ENCODE peak calls at places on chromosomes 5 and 9, in seven cellular contexts. H is heart left ventricle, X is fibroblast of lung, V is cardiac muscle cell, O is neural progenitor cell, T is PC-3, G is mammary epithelial cell. Z is an unnamed sample.

GRCh38 chr9:93203713-93204469 is 20.0 kb downstream of the WNK2 start:
- DNase-seq in H (no peak), X (no peak), V (no peak), O (no peak), T (no peak), G (no peak), Z (no peak)

GRCh38 chr9:100455470-100455869 is 17.5 kb upstream of the TMEFF1 start:
- DNase-seq in H (no peak), X (peak), V (no peak), O (no peak), T (no peak), G (no peak), Z (no peak)

GRCh38 chr5:65121880-65122436 is 353.2 kb downstream of the CWC27 start:
- DNase-seq in H (no peak), X (peak), V (no peak), O (no peak), T (no peak), G (peak), Z (no peak)

GRCh38 chr9:29775491-29775890 is 2202.2 kb upstream of the C9orf72 start:
- DNase-seq in H (no peak), X (no peak), V (no peak), O (no peak), T (no peak), G (no peak), Z (no peak)

GRCh38 chr5:14351845-14352712 is 208.9 kb downstream of the TRIO start:
- DNase-seq in H (peak), X (peak), V (peak), O (peak), T (peak), G (peak), Z (peak)

GRCh38 chr5:107831612-107832395 is 161.1 kb upstream of the EFNA5 start:
- DNase-seq in H (no peak), X (peak), V (no peak), O (no peak), T (no peak), G (no peak), Z (no peak)

GRCh38 chr5:126846344-126846743 is 69.4 kb downstream of the LMNB1 start:
- DNase-seq in H (no peak), X (no peak), V (no peak), O (no peak), T (no peak), G (no peak), Z (no peak)

GRCh38 chr9:130839237-130840111 is 4.4 kb downstream of the ABL1 start:
- DNase-seq in H (no peak), X (no peak), V (no peak), O (no peak), T (no peak), G (no peak), Z (no peak)

GRCh38 chr9:109652971-109653370 is 127.0 kb upstream of the PALM2AKAP2 start:
- DNase-seq in H (peak), X (peak), V (peak), O (peak), T (peak), G (peak), Z (peak)

GRCh38 chr5:174514325-174514724 is 210.1 kb upstream of the MSX2 start:
- DNase-seq in H (no peak), X (no peak), V (no peak), O (peak), T (no peak), G (no peak), Z (no peak)

GRCh38 chr9:83981126-83981871 is 694 bp downstream of the RMI1 start:
- DNase-seq in H (no peak), X (peak), V (peak), O (peak), T (peak), G (peak), Z (peak)

GRCh38 chr5:43309657-43310056 is 3.6 kb downstream of the HMGCS1 start:
- DNase-seq in H (no peak), X (peak), V (no peak), O (peak), T (peak), G (peak), Z (no peak)

GRCh38 chr5:92634883-92635282 is 946.1 kb downstream of the NR2F1-AS1 start:
- DNase-seq in H (no peak), X (no peak), V (peak), O (peak), T (no peak), G (no peak), Z (no peak)

GRCh38 chr5:143019614-143020515 is 249.7 kb downstream of the ARHGAP26 start:
- DNase-seq in H (no peak), X (no peak), V (peak), O (peak), T (no peak), G (no peak), Z (no peak)

GRCh38 chr5:175557778-175558177 is 79.4 kb downstream of the SFXN1 start:
- DNase-seq in H (no peak), X (no peak), V (no peak), O (no peak), T (no peak), G (no peak), Z (no peak)

GRCh38 chr9:69657269-69657668 is 14.9 kb downstream of the APBA1 start:
- DNase-seq in H (no peak), X (no peak), V (no peak), O (no peak), T (no peak), G (no peak), Z (no peak)

GRCh38 chr5:34655354-34655991 is 655 bp upstream of the RAI14 start:
- DNase-seq in H (no peak), X (peak), V (peak), O (peak), T (peak), G (peak), Z (peak)

GRCh38 chr5:3034881-3035280 is 283.4 kb upstream of the IRX2 start:
- DNase-seq in H (no peak), X (no peak), V (no peak), O (no peak), T (no peak), G (no peak), Z (no peak)

GRCh38 chr5:16271851-16272250 is 92.3 kb upstream of the MARCHF11 start:
- DNase-seq in H (no peak), X (no peak), V (no peak), O (no peak), T (no peak), G (no peak), Z (no peak)

GRCh38 chr5:7955476-7955875 is 86.5 kb downstream of the MTRR start:
- DNase-seq in H (no peak), X (no peak), V (no peak), O (no peak), T (no peak), G (no peak), Z (no peak)

GRCh38 chr5:149452007-149452664 is 73.0 kb upstream of the IL17B start:
- DNase-seq in H (peak), X (peak), V (peak), O (peak), T (no peak), G (no peak), Z (no peak)

GRCh38 chr9:114289571-114290481 is 33.1 kb upstream of the ORM1 start:
- DNase-seq in H (no peak), X (no peak), V (no peak), O (no peak), T (no peak), G (no peak), Z (no peak)

GRCh38 chr9:20649381-20649780 is 27.1 kb upstream of the MLLT3 start:
- DNase-seq in H (no peak), X (no peak), V (no peak), O (no peak), T (peak), G (no peak), Z (no peak)

GRCh38 chr5:112555197-112555596 is 136.1 kb upstream of the EPB41L4A start:
- DNase-seq in H (no peak), X (no peak), V (no peak), O (no peak), T (no peak), G (no peak), Z (no peak)

GRCh38 chr9:137057545-137057944 is 3.7 kb upstream of the ENTPD2 start:
- DNase-seq in H (no peak), X (no peak), V (no peak), O (no peak), T (no peak), G (no peak), Z (no peak)

GRCh38 chr9:18274693-18275092 is 199.3 kb upstream of the ADAMTSL1 start:
- DNase-seq in H (no peak), X (peak), V (no peak), O (no peak), T (peak), G (peak), Z (no peak)

GRCh38 chr9:133560311-133560710 is 25.8 kb downstream of the ADAMTSL2 start:
- DNase-seq in H (peak), X (peak), V (no peak), O (no peak), T (no peak), G (no peak), Z (no peak)

GRCh38 chr9:109255394-109255793 is 65.5 kb downstream of the EPB41L4B start:
- DNase-seq in H (no peak), X (no peak), V (no peak), O (no peak), T (no peak), G (no peak), Z (no peak)

GRCh38 chr5:179926657-179927056 is 19.0 kb upstream of the TBC1D9B start:
- DNase-seq in H (no peak), X (no peak), V (no peak), O (no peak), T (no peak), G (no peak), Z (no peak)

GRCh38 chr5:179919487-179920060 is 11.9 kb upstream of the TBC1D9B start:
- DNase-seq in H (no peak), X (no peak), V (no peak), O (no peak), T (no peak), G (no peak), Z (no peak)

GRCh38 chr5:179920175-179920574 is 12.5 kb upstream of the TBC1D9B start:
- DNase-seq in H (no peak), X (no peak), V (no peak), O (no peak), T (no peak), G (no peak), Z (no peak)

GRCh38 chr5:179927834-179928233 is 20.1 kb upstream of the TBC1D9B start:
- DNase-seq in H (no peak), X (no peak), V (no peak), O (no peak), T (no peak), G (peak), Z (no peak)

DNA sequence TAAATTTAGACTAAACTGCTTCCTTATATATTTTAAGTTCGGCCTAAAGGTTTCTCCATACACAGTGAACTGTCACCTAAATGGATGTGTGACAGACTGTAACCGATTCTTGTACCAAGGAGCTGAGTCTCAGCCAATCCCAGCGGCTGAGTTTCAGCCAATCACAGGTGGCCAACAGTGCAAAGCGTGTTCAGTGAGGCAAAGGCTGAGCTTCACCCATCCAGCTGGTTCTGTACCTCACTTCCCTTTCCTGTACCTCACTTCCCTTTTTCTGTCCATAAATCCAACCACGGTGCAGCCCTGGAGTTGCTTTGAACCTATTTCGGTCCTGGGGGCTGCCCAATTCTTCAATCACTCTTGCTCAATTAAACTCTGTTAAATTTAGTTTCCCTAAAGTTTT is 15.7 kb upstream of the TBC1D9B start:
- DNase-seq in H (no peak), X (no peak), V (no peak), O (no peak), T (no peak), G (no peak), Z (no peak)
- H3K27ac ChIP-seq in H (no peak), X (no peak), V (no peak), O (no peak), T (no peak), G (no peak), Z (no peak)

DNA sequence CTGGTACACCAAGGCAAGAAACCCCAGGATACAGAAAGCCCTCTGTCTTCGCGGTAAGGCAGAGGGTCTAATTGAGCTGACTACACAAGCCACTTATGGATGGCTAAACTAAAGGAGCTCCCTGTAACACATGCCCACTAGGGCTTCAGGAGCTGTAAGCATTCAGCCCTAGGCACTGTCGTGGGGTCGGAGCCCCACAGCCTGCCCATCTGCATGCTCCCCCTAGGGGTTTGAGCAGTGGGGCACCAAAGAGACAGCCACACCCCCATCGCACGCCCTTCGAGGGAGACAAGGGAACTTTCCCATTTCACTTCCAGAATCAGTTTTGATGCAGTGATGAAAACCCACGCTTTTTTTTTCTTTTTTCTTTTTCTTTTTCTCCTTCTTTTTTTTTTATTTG is 11.0 kb upstream of the MTMR12 start:
- DNase-seq in H (no peak), X (no peak), V (no peak), O (peak), T (no peak), G (no peak), Z (no peak)
- TF ChIP-seq CTCF in H (no peak), X (no peak), V (no peak), O (peak), T (no peak), G (no peak), Z (no peak)

GRCh38 chr9:126734877-126735276 is 70.0 kb upstream of the ZBTB43 start:
- DNase-seq in H (no peak), X (no peak), V (no peak), O (no peak), T (no peak), G (no peak), Z (no peak)

GRCh38 chr9:126733005-126733404 is 71.8 kb upstream of the ZBTB43 start:
- DNase-seq in H (no peak), X (no peak), V (no peak), O (no peak), T (no peak), G (no peak), Z (no peak)

GRCh38 chr9:126738553-126738952 is 66.3 kb upstream of the ZBTB43 start:
- DNase-seq in H (no peak), X (no peak), V (no peak), O (no peak), T (no peak), G (no peak), Z (no peak)

DNA sequence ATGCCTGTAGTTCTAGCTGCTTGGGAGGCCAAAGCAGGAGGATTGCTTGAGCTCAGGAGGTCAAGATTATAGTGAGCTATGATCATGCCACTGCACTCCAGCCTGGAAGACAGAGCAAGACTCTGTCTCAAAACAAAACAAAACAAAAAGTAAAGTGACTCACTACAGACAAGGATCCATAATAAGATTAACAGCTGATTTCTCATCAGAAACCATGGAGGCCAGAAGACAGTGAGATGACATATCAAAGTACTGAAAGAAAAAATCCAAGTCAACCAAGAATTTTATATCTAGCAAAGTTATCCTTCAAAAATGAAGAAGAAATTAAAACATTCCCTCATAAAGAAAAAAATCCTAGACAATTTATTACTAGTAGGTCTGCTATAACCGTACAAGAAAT is 69.4 kb upstream of the ZBTB43 start:
- DNase-seq in H (no peak), X (no peak), V (no peak), O (no peak), T (no peak), G (no peak), Z (no peak)
- H3K27ac ChIP-seq in H (no peak), X (no peak), V (no peak), O (no peak), T (no peak), G (no peak), Z (no peak)

GRCh38 chr5:135462304-135462703 is 10.2 kb upstream of the TIFAB start:
- DNase-seq in H (no peak), X (peak), V (peak), O (peak), T (peak), G (peak), Z (peak)
- TF ChIP-seq CTCF in H (peak), X (peak), V (peak), O (peak), T (peak), G (peak), Z (peak)